ENCODE peak calls at places on chromosomes 7 and 10, in seven cellular contexts. K is thyroid gland, O is prostate gland, I is K562, P is right lobe of liver, Y is IMR-90, M is tibial nerve. Z is an unnamed sample.

GRCh38 chr10:75899816-75900357 is 468.5 kb downstream of the LRMDA start:
- DNase-seq in K (no peak), O (no peak), I (no peak), P (no peak), Y (no peak), M (no peak), Z (no peak)

GRCh38 chr7:25495342-25495855 is 267.1 kb upstream of the NPVF start:
- DNase-seq in K (no peak), O (no peak), I (peak; percentile 61), P (no peak), Y (no peak), M (peak; percentile 15), Z (peak; percentile 28)

GRCh38 chr7:94562525-94562924 is 52.9 kb downstream of the CASD1 start:
- DNase-seq in K (no peak), O (no peak), I (no peak), P (no peak), Y (peak; percentile 3), M (no peak), Z (no peak)

GRCh38 chr7:130380861-130381455 is 664 bp downstream of the CPA1 start:
- DNase-seq in K (no peak), O (no peak), I (no peak), P (no peak), Y (no peak), M (no peak), Z (no peak)

GRCh38 chr10:9621216-9621615 is 1396.5 kb upstream of the CELF2 start:
- DNase-seq in K (no peak), O (no peak), I (no peak), P (no peak), Y (peak; percentile 73), M (no peak), Z (no peak)

GRCh38 chr10:121696854-121697253 is 98.6 kb upstream of the FGFR2 start:
- DNase-seq in K (no peak), O (no peak), I (peak; percentile 48), P (no peak), Y (no peak), M (no peak), Z (no peak)

GRCh38 chr10:84632866-84633265 is 304.5 kb downstream of the CCSER2 start:
- DNase-seq in K (no peak), O (peak; percentile 24), I (no peak), P (no peak), Y (no peak), M (no peak), Z (no peak)

GRCh38 chr10:75407716-75408511 is 6.3 kb upstream of the ZNF503 start:
- DNase-seq in K (peak; percentile 11), O (peak; percentile 56), I (peak; percentile 63), P (no peak), Y (no peak), M (no peak), Z (peak; percentile 73)

GRCh38 chr7:114806590-114807167 is 115.2 kb upstream of the MDFIC start:
- DNase-seq in K (peak; percentile 42), O (no peak), I (no peak), P (no peak), Y (peak; percentile 81), M (no peak), Z (no peak)

GRCh38 chr7:43454936-43455518 is 127.9 kb upstream of the STK17A start:
- DNase-seq in K (no peak), O (no peak), I (peak; percentile 28), P (no peak), Y (peak; percentile 42), M (no peak), Z (no peak)

GRCh38 chr10:119807960-119808697 is 64.5 kb downstream of the MCMBP start:
- DNase-seq in K (no peak), O (no peak), I (no peak), P (no peak), Y (peak; percentile 93), M (no peak), Z (no peak)

GRCh38 chr10:3811331-3811870 is 26.4 kb upstream of the KLF6 start:
- DNase-seq in K (peak; percentile 68), O (peak; percentile 52), I (no peak), P (no peak), Y (peak; percentile 71), M (peak; percentile 55), Z (peak; percentile 72)

GRCh38 chr7:108413782-108414492 is 42.3 kb downstream of the NRCAM start:
- DNase-seq in K (no peak), O (no peak), I (no peak), P (no peak), Y (peak; percentile 5), M (no peak), Z (no peak)

GRCh38 chr7:8190121-8190895 is 71.7 kb downstream of the ICA1 start:
- DNase-seq in K (peak; percentile 65), O (peak; percentile 42), I (no peak), P (no peak), Y (peak; percentile 54), M (peak; percentile 81), Z (no peak)

GRCh38 chr7:104956753-104957450 is 57.1 kb upstream of the KMT2E start:
- DNase-seq in K (no peak), O (no peak), I (no peak), P (no peak), Y (peak; percentile 98), M (no peak), Z (no peak)

GRCh38 chr7:144454256-144455039 is 51.0 kb upstream of the NOBOX start:
- DNase-seq in K (no peak), O (no peak), I (no peak), P (no peak), Y (no peak), M (no peak), Z (no peak)

GRCh38 chr7:97017197-97018125 is 7.2 kb downstream of the DLX5 start:
- DNase-seq in K (no peak), O (no peak), I (no peak), P (no peak), Y (no peak), M (no peak), Z (no peak)

GRCh38 chr10:17262502-17262901 is 34.5 kb downstream of the VIM start:
- DNase-seq in K (no peak), O (no peak), I (no peak), P (no peak), Y (no peak), M (no peak), Z (no peak)

GRCh38 chr10:44627591-44628354 is 242.9 kb upstream of the CXCL12 start:
- DNase-seq in K (no peak), O (no peak), I (no peak), P (no peak), Y (peak; percentile 68), M (no peak), Z (no peak)

GRCh38 chr10:106559442-106559841 is 605.1 kb downstream of the SORCS1 start:
- DNase-seq in K (no peak), O (no peak), I (no peak), P (no peak), Y (peak; percentile 81), M (no peak), Z (no peak)

GRCh38 chr10:49598986-49599385 is 11.1 kb upstream of the SLC18A3 start:
- DNase-seq in K (no peak), O (no peak), I (no peak), P (no peak), Y (peak; percentile 4), M (no peak), Z (no peak)

GRCh38 chr7:11212080-11212711 is 238.5 kb downstream of the PHF14 start:
- DNase-seq in K (peak; percentile 40), O (peak; percentile 55), I (peak; percentile 55), P (no peak), Y (peak; percentile 66), M (peak; percentile 61), Z (peak; percentile 30)

GRCh38 chr7:112572669-112573301 is 92.0 kb downstream of the LSMEM1 start:
- DNase-seq in K (no peak), O (peak; percentile 93), I (no peak), P (no peak), Y (no peak), M (no peak), Z (no peak)

GRCh38 chr7:129769400-129769774 is 157.9 kb downstream of the NRF1 start:
- DNase-seq in K (no peak), O (no peak), I (no peak), P (no peak), Y (no peak), M (no peak), Z (no peak)

GRCh38 chr7:50648570-50649169 is 83.5 kb upstream of the DDC start:
- DNase-seq in K (no peak), O (no peak), I (no peak), P (no peak), Y (no peak), M (no peak), Z (no peak)

GRCh38 chr7:123285076-123285700 is 85.4 kb upstream of the SLC13A1 start:
- DNase-seq in K (no peak), O (no peak), I (no peak), P (no peak), Y (no peak), M (no peak), Z (no peak)
- TF ChIP-seq CTCF in K (no peak), O (no peak), I (no peak), P (no peak), Y (no peak), M (no peak), Z (no peak)

GRCh38 chr10:114684822-114685209 is 26.7 kb upstream of the ABLIM1 start:
- DNase-seq in K (no peak), O (no peak), I (no peak), P (no peak), Y (peak; percentile 85), M (no peak), Z (no peak)
- TF ChIP-seq POLR2A in K (peak; percentile 27), O (no peak), I (no peak), P (peak; percentile 59), Y (no peak), M (no peak), Z (no peak)

GRCh38 chr7:155921086-155921803 is 109.0 kb upstream of the SHH start:
- DNase-seq in K (no peak), O (no peak), I (no peak), P (no peak), Y (no peak), M (no peak), Z (no peak)

GRCh38 chr7:155920068-155920461 is 107.8 kb upstream of the SHH start:
- DNase-seq in K (no peak), O (no peak), I (no peak), P (no peak), Y (no peak), M (no peak), Z (no peak)

GRCh38 chr7:155921804-155922506 is 109.7 kb upstream of the SHH start:
- DNase-seq in K (peak; percentile 86), O (peak; percentile 79), I (no peak), P (no peak), Y (no peak), M (no peak), Z (no peak)

GRCh38 chr7:155919400-155920067 is 107.3 kb upstream of the SHH start:
- DNase-seq in K (no peak), O (no peak), I (no peak), P (peak; percentile 81), Y (no peak), M (no peak), Z (no peak)

DNA sequence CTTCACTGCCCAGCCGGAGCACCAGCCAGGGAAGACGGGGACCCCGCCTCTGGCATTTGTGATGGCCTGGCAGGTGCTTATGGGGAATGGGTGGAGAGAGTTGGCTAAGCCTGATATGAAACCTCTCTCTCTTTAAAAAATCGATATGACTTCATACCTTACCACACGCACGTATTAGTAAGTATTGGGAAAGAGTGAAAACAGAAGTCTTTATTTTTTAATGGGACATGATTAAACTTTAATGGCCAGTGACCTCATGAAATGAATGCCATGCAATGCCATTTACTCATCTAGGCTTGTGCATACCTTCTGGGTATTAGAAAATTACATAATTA is 110.2 kb upstream of the SHH start:
- DNase-seq in K (no peak), O (no peak), I (no peak), P (no peak), Y (no peak), M (no peak), Z (no peak)
- H3K9me3 ChIP-seq in K (no peaks in the 10 kb centered on the region), O (no peaks in the 10 kb centered on the region), I (no peaks in the 10 kb centered on the region), P (no peaks in the 10 kb centered on the region), Y (peaks cover 19% of the 10 kb centered on the region), M (peaks cover 2% of the 10 kb centered on the region), Z (no peaks in the 10 kb centered on the region)

GRCh38 chr10:100516847-100517246 is 2.8 kb downstream of the SEC31B start:
- DNase-seq in K (no peak), O (no peak), I (peak; percentile 28), P (peak; percentile 78), Y (no peak), M (no peak), Z (no peak)
- TF ChIP-seq CTCF in K (no peak), O (no peak), I (peak; percentile 33), P (peak; percentile 54), Y (peak; percentile 9), M (no peak), Z (no peak)